ENCODE peak calls at places on chromosome 7, in six cellular contexts. P, W, M, T, Z and D are unnamed samples.
A peak's percentile ranks its signal among the peaks of the same experiment; 100 is the strongest.

GRCh38 chr7:89987665-89988064 is 166.6 kb upstream of the STEAP1 start:
- DNase-seq in P (no peak), W (no peak), M (no peak), T (no peak), Z (no peak), D (no peak)

GRCh38 chr7:18518555-18518954 is 23.0 kb downstream of the HDAC9 start:
- DNase-seq in P (no peak), W (no peak), M (no peak), T (no peak), Z (no peak), D (no peak)

GRCh38 chr7:24978837-24979469 is 1.0 kb downstream of the OSBPL3 start:
- DNase-seq in P (no peak), W (peak; percentile 30), M (peak; percentile 69), T (no peak), Z (peak; percentile 48), D (no peak)

GRCh38 chr7:116672596-116673503 is 854 bp downstream of the MET start:
- DNase-seq in P (peak; percentile 34), W (peak; percentile 23), M (no peak), T (no peak), Z (peak; percentile 38), D (no peak)

GRCh38 chr7:115838829-115839228 is 191.7 kb downstream of the TFEC start:
- DNase-seq in P (no peak), W (peak; percentile 72), M (no peak), T (no peak), Z (no peak), D (no peak)

GRCh38 chr7:107811934-107812333 is 8.9 kb upstream of the SLC26A3 start:
- DNase-seq in P (no peak), W (no peak), M (no peak), T (no peak), Z (peak; percentile 48), D (no peak)

GRCh38 chr7:70660154-70660818 is 471.7 kb upstream of the GALNT17 start:
- DNase-seq in P (no peak), W (no peak), M (no peak), T (no peak), Z (no peak), D (peak; percentile 14)

GRCh38 chr7:25391295-25391861 is 163.1 kb upstream of the NPVF start:
- DNase-seq in P (no peak), W (peak; percentile 72), M (no peak), T (no peak), Z (no peak), D (no peak)

GRCh38 chr7:121011401-121011800 is 22.9 kb downstream of the CPED1 start:
- DNase-seq in P (no peak), W (peak; percentile 58), M (no peak), T (no peak), Z (no peak), D (no peak)

GRCh38 chr7:41328544-41328943 is 374.3 kb downstream of the INHBA start:
- DNase-seq in P (no peak), W (no peak), M (no peak), T (no peak), Z (no peak), D (no peak)

GRCh38 chr7:108246227-108246837 is 116.2 kb upstream of the LAMB4 start:
- DNase-seq in P (no peak), W (peak; percentile 94), M (no peak), T (peak; percentile 100), Z (no peak), D (no peak)

GRCh38 chr7:41257660-41258059 is 445.2 kb downstream of the INHBA start:
- DNase-seq in P (no peak), W (no peak), M (no peak), T (no peak), Z (no peak), D (no peak)

GRCh38 chr7:36155811-36156361 is 2.8 kb downstream of the EEPD1 start:
- DNase-seq in P (peak; percentile 72), W (peak; percentile 50), M (no peak), T (no peak), Z (peak; percentile 57), D (peak; percentile 71)

GRCh38 chr7:30145521-30145920 is 10.7 kb downstream of the MTURN start:
- DNase-seq in P (no peak), W (no peak), M (no peak), T (peak; percentile 26), Z (no peak), D (no peak)

GRCh38 chr7:30148426-30148825 is 13.6 kb downstream of the MTURN start:
- DNase-seq in P (no peak), W (no peak), M (no peak), T (no peak), Z (no peak), D (no peak)

GRCh38 chr7:30147785-30148184 is 13.0 kb downstream of the MTURN start:
- DNase-seq in P (no peak), W (no peak), M (no peak), T (no peak), Z (no peak), D (no peak)

GRCh38 chr7:30146127-30146612 is 11.4 kb downstream of the MTURN start:
- DNase-seq in P (no peak), W (no peak), M (no peak), T (no peak), Z (no peak), D (no peak)

DNA sequence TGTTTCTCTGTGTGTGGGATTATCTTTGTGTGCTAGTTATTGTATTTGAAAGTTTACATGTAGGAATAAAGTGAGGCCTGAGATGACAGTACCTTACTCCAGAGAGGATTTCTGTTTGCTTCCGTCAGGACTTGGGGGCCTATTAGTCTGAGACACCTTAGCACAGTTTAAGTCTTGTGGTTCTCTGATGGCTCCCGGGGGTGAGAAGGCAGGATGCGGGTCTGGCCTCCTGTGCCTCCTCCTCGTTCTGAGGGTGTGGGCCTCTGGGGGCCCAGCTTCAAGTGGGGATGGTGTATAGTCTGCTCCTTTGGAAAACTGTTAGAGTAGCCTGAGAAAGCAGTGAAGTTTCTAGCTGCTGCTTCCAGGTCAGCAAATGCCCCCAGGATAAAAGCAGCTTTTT is 12.4 kb downstream of the MTURN start:
- DNase-seq in P (no peak), W (no peak), M (no peak), T (no peak), Z (no peak), D (no peak)
- H3K4me3 ChIP-seq in P (no peak overlapping the region), W (no peak overlapping the region), M (no peak overlapping the region), T (no peak overlapping the region), Z (no peak overlapping the region), D (no peak overlapping the region)

DNA sequence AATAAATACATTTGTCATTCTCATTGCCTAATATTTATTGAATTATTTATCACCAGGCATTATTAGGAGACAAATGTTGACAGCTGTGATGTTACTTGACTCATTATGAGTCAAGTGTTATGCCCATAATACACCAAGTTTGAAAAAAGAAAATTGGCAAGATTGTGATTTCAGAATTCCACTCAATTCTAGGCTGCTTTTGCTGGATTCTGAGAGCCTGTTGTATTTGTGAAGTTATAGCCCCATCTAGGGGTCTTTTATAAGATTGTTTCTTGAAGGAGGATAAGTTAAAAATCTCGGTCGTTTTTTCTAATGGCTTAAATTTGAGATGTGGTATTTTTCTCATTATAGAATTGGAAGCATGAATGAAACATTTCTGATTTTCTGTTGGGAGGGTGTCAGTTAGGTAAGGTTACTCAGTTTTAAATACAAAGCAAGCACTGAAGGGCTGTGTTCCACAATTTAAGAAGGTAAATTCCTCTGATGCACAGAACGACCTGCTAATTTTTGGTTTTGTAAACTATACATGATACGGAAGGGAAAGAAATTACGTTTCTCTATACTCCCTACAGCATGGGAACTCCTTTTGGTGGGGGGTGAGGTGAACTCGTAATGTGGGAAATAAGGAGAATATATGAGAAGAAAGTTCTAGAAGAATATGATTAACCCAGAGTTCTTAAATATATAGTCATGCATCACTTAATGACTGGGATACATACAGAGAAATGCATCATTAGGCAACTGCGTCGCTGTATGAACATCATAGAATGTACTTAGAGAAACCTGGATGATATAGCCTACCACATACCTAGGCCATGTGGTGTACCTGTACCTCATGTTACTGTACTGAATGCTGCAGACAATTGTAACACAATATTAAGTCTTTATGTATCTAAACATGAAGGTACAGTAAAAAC is 2.6 kb downstream of the STK31 start:
- DNase-seq in P (no peak), W (peak; percentile 83), M (no peak), T (peak; percentile 16), Z (no peak), D (no peak)
- TF ChIP-seq CTCF in P (peak; percentile 49), W (peak; percentile 51), M (peak; percentile 65), T (peak; percentile 61), Z (no peak), D (peak; percentile 57)

GRCh38 chr7:129828078-129828762 is 124.5 kb downstream of the UBE2H start:
- DNase-seq in P (no peak), W (no peak), M (no peak), T (no peak), Z (no peak), D (no peak)

GRCh38 chr7:129830949-129831348 is 121.8 kb downstream of the UBE2H start:
- DNase-seq in P (no peak), W (no peak), M (no peak), T (no peak), Z (no peak), D (no peak)

GRCh38 chr7:129827467-129827990 is 125.2 kb downstream of the UBE2H start:
- DNase-seq in P (no peak), W (no peak), M (no peak), T (no peak), Z (no peak), D (no peak)

GRCh38 chr7:129829677-129830631 is 122.8 kb downstream of the UBE2H start:
- DNase-seq in P (peak; percentile 46), W (peak; percentile 84), M (no peak), T (peak; percentile 60), Z (peak; percentile 42), D (peak; percentile 76)

DNA sequence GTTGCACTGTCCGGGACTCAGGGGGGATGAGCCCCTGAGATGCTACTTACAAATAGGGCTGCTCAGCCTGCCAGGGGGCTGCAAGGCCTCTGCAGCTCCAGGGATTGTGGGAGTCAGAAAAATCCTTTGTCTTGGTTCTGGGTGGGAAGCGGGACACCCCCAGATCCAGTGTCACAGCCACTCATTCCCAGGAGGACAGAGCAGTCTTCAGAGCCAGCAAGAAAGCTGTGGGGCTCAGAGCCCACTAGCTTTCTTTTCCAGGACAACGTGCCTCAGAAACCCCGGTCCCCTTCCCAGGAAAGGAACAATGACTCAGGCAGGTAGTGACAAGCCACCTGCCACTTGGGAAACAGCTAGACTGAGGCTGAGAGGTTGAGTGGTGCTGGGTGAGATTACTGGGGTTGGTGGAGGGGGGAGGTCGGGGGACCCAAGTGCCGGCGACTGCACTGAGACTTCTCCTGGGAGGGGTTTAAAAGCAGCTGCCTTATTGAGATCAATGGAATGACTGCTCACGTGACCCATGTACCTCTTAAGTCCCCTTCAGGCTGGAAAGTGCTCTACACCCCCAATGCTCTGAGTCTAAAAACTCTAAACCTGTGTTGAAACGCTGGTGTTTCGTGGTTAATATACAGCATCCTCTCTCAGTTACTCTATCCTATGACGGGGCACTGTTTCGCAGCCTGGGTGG is 123.6 kb downstream of the UBE2H start:
- DNase-seq in P (no peak), W (no peak), M (no peak), T (no peak), Z (no peak), D (no peak)
- H3K4me3 ChIP-seq in P (no peak overlapping the region), W (no peak overlapping the region), M (no peak overlapping the region), T (no peak overlapping the region), Z (no peak overlapping the region), D (no peak overlapping the region)

GRCh38 chr7:158409816-158410330 is 177.8 kb downstream of the PTPRN2 start:
- DNase-seq in P (no peak), W (no peak), M (peak; percentile 27), T (no peak), Z (no peak), D (no peak)

GRCh38 chr7:158409120-158409519 is 178.5 kb downstream of the PTPRN2 start:
- DNase-seq in P (no peak), W (no peak), M (peak; percentile 45), T (no peak), Z (no peak), D (no peak)

GRCh38 chr7:158406364-158406763 is 181.3 kb downstream of the PTPRN2 start:
- DNase-seq in P (no peak), W (no peak), M (peak; percentile 26), T (no peak), Z (no peak), D (no peak)

GRCh38 chr7:158406817-158407216 is 180.8 kb downstream of the PTPRN2 start:
- DNase-seq in P (no peak), W (no peak), M (peak; percentile 22), T (no peak), Z (no peak), D (no peak)

GRCh38 chr7:158407581-158408331 is 179.9 kb downstream of the PTPRN2 start:
- DNase-seq in P (no peak), W (peak; percentile 24), M (peak; percentile 27), T (no peak), Z (no peak), D (no peak)
- TF ChIP-seq CTCF in P (no peak), W (no peak), M (peak; percentile 44), T (peak; percentile 30), Z (no peak), D (no peak)